ENCODE peak calls at places on chromosomes 6 and 20, in four cellular contexts. W is AG09319, D is bronchial epithelial cell, K is PC-3. O is an unnamed sample.

GRCh38 chr20:44776977-44777376 is 31.3 kb downstream of the KCNK15 start:
- DNase-seq in W (no peak), D (peak; percentile 13), K (peak; percentile 51), O (peak; percentile 41)

GRCh38 chr6:21496749-21497148 is 96.8 kb upstream of the SOX4 start:
- DNase-seq in W (peak; percentile 14), D (no peak), K (no peak), O (no peak)

GRCh38 chr6:12001004-12001705 is 11.0 kb upstream of the HIVEP1 start:
- DNase-seq in W (no peak), D (no peak), K (no peak), O (no peak)

GRCh38 chr20:54148947-54149764 is 24.6 kb downstream of the CYP24A1 start:
- DNase-seq in W (no peak), D (peak; percentile 65), K (peak; percentile 100), O (no peak)

GRCh38 chr6:104182811-104183210 is 676.9 kb downstream of the HACE1 start:
- DNase-seq in W (no peak), D (peak; percentile 56), K (peak; percentile 1), O (no peak)

GRCh38 chr20:2741463-2741862 is 48.9 kb downstream of the EBF4 start:
- DNase-seq in W (no peak), D (no peak), K (peak; percentile 16), O (no peak)

GRCh38 chr6:6556738-6557503 is 31.6 kb upstream of the LY86 start:
- DNase-seq in W (no peak), D (peak; percentile 32), K (peak; percentile 63), O (peak; percentile 48)

GRCh38 chr20:9087531-9088217 is 18.8 kb downstream of the PLCB4 start:
- DNase-seq in W (no peak), D (no peak), K (peak; percentile 9), O (no peak)

GRCh38 chr6:38176797-38177751 is 357.5 kb downstream of the ZFAND3 start:
- DNase-seq in W (no peak), D (no peak), K (no peak), O (no peak)

GRCh38 chr6:57173886-57174510 is 1.9 kb downstream of the BAG2 start:
- DNase-seq in W (no peak), D (peak; percentile 80), K (peak; percentile 77), O (no peak)

GRCh38 chr6:166494757-166495486 is 91.6 kb downstream of the RAMACL start:
- DNase-seq in W (no peak), D (no peak), K (no peak), O (peak; percentile 53)

GRCh38 chr6:13355043-13355945 is 27.0 kb upstream of the TBC1D7 start:
- DNase-seq in W (peak; percentile 81), D (peak; percentile 95), K (peak; percentile 95), O (no peak)

GRCh38 chr20:47499053-47499452 is 2.6 kb upstream of the NCOA3 start:
- DNase-seq in W (no peak), D (no peak), K (no peak), O (no peak)

GRCh38 chr6:84618836-84619235 is 145.6 kb downstream of the TBX18 start:
- DNase-seq in W (no peak), D (peak; percentile 38), K (peak; percentile 22), O (no peak)

GRCh38 chr20:52010541-52010940 is 181.0 kb downstream of the ZFP64 start:
- DNase-seq in W (no peak), D (no peak), K (no peak), O (no peak)

GRCh38 chr20:37837934-37838333 is 65.0 kb upstream of the VSTM2L start:
- DNase-seq in W (no peak), D (no peak), K (no peak), O (no peak)

DNA sequence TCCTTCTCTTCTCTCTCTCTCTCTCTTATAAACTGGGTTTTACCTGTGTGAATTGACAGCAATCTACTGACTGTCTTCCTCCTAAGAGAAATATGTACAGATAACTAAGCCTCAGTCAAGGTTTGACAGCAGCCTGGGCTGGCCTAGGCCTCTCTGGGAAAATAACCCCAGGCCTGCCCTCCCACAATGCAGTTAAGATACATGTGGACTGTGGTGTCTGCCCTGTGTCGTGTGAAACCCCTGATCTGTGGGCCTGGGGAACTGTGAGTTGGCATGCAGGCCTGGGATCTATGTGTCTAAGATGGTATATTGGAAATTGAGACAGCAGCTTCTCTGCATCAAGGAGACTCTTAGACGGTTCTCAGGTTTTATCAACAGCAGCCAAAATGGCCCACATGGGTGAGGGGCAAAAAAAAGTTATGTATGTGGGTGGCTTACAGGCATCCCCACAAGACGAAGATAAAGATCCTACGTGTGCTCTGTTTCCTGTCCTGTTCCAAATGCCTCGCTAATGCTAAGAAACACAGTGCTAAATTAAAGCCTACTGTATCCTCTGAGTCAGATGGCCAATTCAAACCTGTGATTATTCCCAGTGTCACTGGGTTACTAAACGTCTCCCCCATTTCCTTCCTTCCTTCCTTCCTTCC is 19.0 kb downstream of the LRFN2 start:
- DNase-seq in W (no peak), D (no peak), K (no peak), O (no peak)
- TF ChIP-seq CTCF in W (no peak), D (no peak), K (no peak), O (no peak)

DNA sequence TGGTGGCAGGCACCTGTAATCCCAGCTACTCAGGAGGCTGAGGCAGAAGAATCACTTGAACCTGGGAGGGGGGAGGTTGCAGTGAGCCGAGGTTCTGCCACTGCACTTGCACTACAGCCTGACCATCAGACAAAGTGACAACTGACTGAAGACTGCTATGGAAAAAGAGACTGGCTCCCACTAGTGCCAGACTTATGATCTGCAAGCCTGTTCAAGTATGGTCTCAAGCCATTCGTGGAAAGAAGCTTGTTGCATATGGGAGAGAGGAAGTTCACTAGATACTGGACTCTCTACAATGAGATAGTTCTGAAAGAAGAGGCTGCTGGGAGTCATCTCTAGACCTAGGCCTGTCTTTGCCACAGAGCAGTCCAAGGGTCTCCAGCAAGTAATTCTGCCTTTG is 26.7 kb downstream of the MDN1 start:
- DNase-seq in W (no peak), D (peak; percentile 52), K (peak; percentile 44), O (peak; percentile 18)
- TF ChIP-seq CTCF in W (peak; percentile 35), D (peak; percentile 64), K (peak; percentile 52), O (peak; percentile 58)

DNA sequence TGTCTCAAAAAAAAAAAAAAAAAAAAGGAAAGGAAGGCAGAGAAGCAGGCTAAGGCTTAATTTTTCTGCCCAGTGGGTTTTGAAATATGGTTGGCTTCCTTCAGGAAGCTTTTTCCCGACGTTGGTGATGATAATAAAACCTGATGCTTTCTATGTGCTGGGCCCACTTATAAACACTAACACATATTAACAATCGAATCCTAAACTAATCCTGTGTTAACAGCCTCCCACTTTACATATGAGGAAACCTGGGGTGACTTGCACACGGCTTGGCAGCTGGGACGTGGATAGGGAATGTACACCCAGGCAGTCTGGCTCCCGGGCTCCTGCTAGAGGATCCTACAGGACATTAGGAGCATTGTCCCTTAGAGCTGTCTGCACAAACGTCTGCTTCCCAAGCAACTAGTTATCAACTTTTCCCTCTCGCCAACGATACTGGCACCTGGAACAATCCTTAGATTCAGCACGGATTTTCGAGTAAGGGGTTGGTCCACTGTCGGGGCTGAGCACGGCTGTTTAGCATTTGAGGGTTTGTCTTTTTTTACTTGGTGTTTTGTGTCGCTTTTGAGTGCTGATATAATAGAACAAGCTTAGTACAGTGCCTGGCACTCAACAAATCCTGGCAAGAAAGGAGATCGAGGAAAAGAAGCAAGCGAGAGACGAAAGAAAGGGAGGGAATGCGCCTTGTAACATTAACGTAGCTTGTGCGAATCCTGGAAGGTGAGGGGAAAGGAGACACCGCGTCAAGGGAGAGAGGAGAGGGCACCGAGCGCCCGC is 622 bp upstream of the KIZ start:
- DNase-seq in W (no peak), D (peak; percentile 39), K (peak; percentile 62), O (peak; percentile 26)
- TF ChIP-seq CTCF in W (peak; percentile 2), D (peak; percentile 17), K (peak; percentile 37), O (peak; percentile 31)

GRCh38 chr20:31260326-31260932 is 3.0 kb downstream of the DEFB115 start:
- DNase-seq in W (no peak), D (peak; percentile 21), K (peak; percentile 49), O (no peak)
- TF ChIP-seq CTCF in W (no peak), D (peak; percentile 43), K (peak; percentile 70), O (peak; percentile 50)

GRCh38 chr6:105835373-105835772 is 250.8 kb upstream of the PRDM1 start:
- DNase-seq in W (no peak), D (peak; percentile 78), K (peak; percentile 42), O (peak; percentile 37)
- TF ChIP-seq CTCF in W (peak; percentile 34), D (peak; percentile 59), K (peak; percentile 54), O (peak; percentile 67)

DNA sequence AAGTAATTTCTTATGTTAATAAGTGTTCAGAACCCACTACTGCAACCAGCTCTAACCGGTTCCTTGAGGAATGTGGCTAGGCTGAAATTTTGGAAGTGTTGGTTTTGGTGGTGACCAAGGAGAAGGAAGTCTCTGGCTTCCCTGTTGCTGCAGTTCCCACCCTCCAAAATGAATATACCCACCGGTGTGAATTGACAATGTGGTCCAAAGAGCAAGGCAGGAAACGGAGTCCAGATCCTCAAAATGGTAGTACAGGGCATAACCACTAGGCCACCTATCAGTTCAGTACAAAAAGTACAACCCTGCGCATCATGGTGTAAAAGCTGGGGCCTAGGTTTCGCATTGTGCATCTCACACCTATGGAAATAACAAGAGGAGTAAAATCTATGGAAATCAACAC is 2.8 kb downstream of the ADNP start:
- DNase-seq in W (no peak), D (no peak), K (no peak), O (no peak)
- TF ChIP-seq CTCF in W (no peak), D (no peak), K (no peak), O (no peak)

DNA sequence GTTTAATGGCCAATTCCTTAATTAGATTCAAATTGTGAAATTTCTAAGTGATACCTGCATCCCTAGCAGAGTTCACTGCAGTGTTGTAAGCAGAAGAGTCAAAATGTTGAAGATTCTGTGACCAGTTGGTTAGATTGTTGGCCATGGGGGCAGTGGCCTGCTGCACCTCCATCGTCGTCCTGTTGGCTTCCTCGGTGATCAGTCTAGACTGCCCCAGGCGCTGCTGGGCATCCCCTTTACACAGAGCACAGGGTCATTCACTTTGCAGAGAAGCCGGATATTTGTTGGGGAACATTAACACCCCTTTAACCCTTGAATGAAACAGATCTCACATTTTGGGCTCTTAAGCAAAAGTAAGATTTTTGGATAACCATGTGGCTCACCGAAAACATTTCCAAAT is 60.7 kb downstream of the FAM229B start:
- DNase-seq in W (no peak), D (no peak), K (no peak), O (no peak)
- TF ChIP-seq CTCF in W (no peak), D (no peak), K (no peak), O (no peak)

GRCh38 chr20:10539818-10540553 is 104.9 kb downstream of the SLX4IP start:
- DNase-seq in W (no peak), D (no peak), K (no peak), O (no peak)
- TF ChIP-seq CTCF in W (no peak), D (no peak), K (no peak), O (no peak)

O was measured in neural crest cell.